ENCODE peak calls at places on chromosomes 7 and 10, in ten cellular contexts. One of them, this sample, is unnamed.

GRCh38 chr10:59688921-59689351 is 20.7 kb downstream of the SLC16A9 start:
- DNase-seq in fibroblast of lung: no peak
- DNase-seq in colonic mucosa: peak; percentile 50
- DNase-seq in PC-9: no peak
- DNase-seq in tibial artery: no peak
- DNase-seq in trophoblast cell: no peak
- DNase-seq in transverse colon: peak; percentile 56
- DNase-seq in lower lobe of right lung: no peak
- DNase-seq in stomach: no peak
- DNase-seq in adrenal gland: no peak
- DNase-seq in this sample: no peak

GRCh38 chr10:48604408-48605263 is at the start of gene ARHGAP22:
- DNase-seq in fibroblast of lung: peak; percentile 42
- DNase-seq in colonic mucosa: peak; percentile 58
- DNase-seq in PC-9: peak; percentile 41
- DNase-seq in tibial artery: peak; percentile 65
- DNase-seq in trophoblast cell: peak; percentile 24
- DNase-seq in transverse colon: peak; percentile 29
- DNase-seq in lower lobe of right lung: peak; percentile 56
- DNase-seq in stomach: no peak
- DNase-seq in adrenal gland: peak; percentile 46
- DNase-seq in this sample: peak; percentile 75

GRCh38 chr7:131075406-131075805 is 252.3 kb upstream of the MKLN1 start:
- DNase-seq in fibroblast of lung: no peak
- DNase-seq in colonic mucosa: no peak
- DNase-seq in PC-9: no peak
- DNase-seq in tibial artery: no peak
- DNase-seq in trophoblast cell: no peak
- DNase-seq in transverse colon: no peak
- DNase-seq in lower lobe of right lung: no peak
- DNase-seq in stomach: no peak
- DNase-seq in adrenal gland: no peak
- DNase-seq in this sample: no peak

GRCh38 chr7:3575753-3576531 is 274.9 kb downstream of the SDK1 start:
- DNase-seq in fibroblast of lung: no peak
- DNase-seq in colonic mucosa: peak; percentile 67
- DNase-seq in PC-9: no peak
- DNase-seq in tibial artery: no peak
- DNase-seq in trophoblast cell: no peak
- DNase-seq in transverse colon: peak; percentile 71
- DNase-seq in lower lobe of right lung: no peak
- DNase-seq in stomach: peak; percentile 43
- DNase-seq in adrenal gland: no peak
- DNase-seq in this sample: no peak

GRCh38 chr7:16106300-16106699 is 315.0 kb downstream of the CRPPA start:
- DNase-seq in fibroblast of lung: no peak
- DNase-seq in colonic mucosa: no peak
- DNase-seq in PC-9: no peak
- DNase-seq in tibial artery: no peak
- DNase-seq in trophoblast cell: no peak
- DNase-seq in transverse colon: no peak
- DNase-seq in lower lobe of right lung: no peak
- DNase-seq in stomach: no peak
- DNase-seq in adrenal gland: no peak
- DNase-seq in this sample: no peak

GRCh38 chr10:100969175-100970075 is at the start of gene SEMA4G:
- DNase-seq in fibroblast of lung: peak; percentile 15
- DNase-seq in colonic mucosa: peak; percentile 62
- DNase-seq in PC-9: no peak
- DNase-seq in tibial artery: no peak
- DNase-seq in trophoblast cell: no peak
- DNase-seq in transverse colon: peak; percentile 59
- DNase-seq in lower lobe of right lung: peak; percentile 60
- DNase-seq in stomach: peak; percentile 47
- DNase-seq in adrenal gland: peak; percentile 59
- DNase-seq in this sample: peak; percentile 31

GRCh38 chr7:30735631-30736030 is 16.3 kb upstream of the INMT start:
- DNase-seq in fibroblast of lung: no peak
- DNase-seq in colonic mucosa: no peak
- DNase-seq in PC-9: no peak
- DNase-seq in tibial artery: no peak
- DNase-seq in trophoblast cell: no peak
- DNase-seq in transverse colon: no peak
- DNase-seq in lower lobe of right lung: no peak
- DNase-seq in stomach: no peak
- DNase-seq in adrenal gland: no peak
- DNase-seq in this sample: no peak

GRCh38 chr7:67764312-67764711 is 767.7 kb downstream of the TYW1 start:
- DNase-seq in fibroblast of lung: no peak
- DNase-seq in colonic mucosa: no peak
- DNase-seq in PC-9: no peak
- DNase-seq in tibial artery: no peak
- DNase-seq in trophoblast cell: no peak
- DNase-seq in transverse colon: no peak
- DNase-seq in lower lobe of right lung: no peak
- DNase-seq in stomach: no peak
- DNase-seq in adrenal gland: no peak
- DNase-seq in this sample: no peak

GRCh38 chr7:636396-636795 is 90.1 kb upstream of the DNAAF5 start:
- DNase-seq in fibroblast of lung: peak; percentile 23
- DNase-seq in colonic mucosa: no peak
- DNase-seq in PC-9: no peak
- DNase-seq in tibial artery: no peak
- DNase-seq in trophoblast cell: peak; percentile 43
- DNase-seq in transverse colon: no peak
- DNase-seq in lower lobe of right lung: no peak
- DNase-seq in stomach: peak; percentile 59
- DNase-seq in adrenal gland: peak; percentile 30
- DNase-seq in this sample: no peak

GRCh38 chr10:80070068-80070467 is 8.4 kb upstream of the TMEM254 start:
- DNase-seq in fibroblast of lung: no peak
- DNase-seq in colonic mucosa: no peak
- DNase-seq in PC-9: no peak
- DNase-seq in tibial artery: no peak
- DNase-seq in trophoblast cell: no peak
- DNase-seq in transverse colon: no peak
- DNase-seq in lower lobe of right lung: no peak
- DNase-seq in stomach: no peak
- DNase-seq in adrenal gland: no peak
- DNase-seq in this sample: no peak

GRCh38 chr7:78020131-78020873 is 221.7 kb downstream of the PHTF2 start:
- DNase-seq in fibroblast of lung: peak; percentile 77
- DNase-seq in colonic mucosa: peak; percentile 79
- DNase-seq in PC-9: peak; percentile 52
- DNase-seq in tibial artery: peak; percentile 66
- DNase-seq in trophoblast cell: peak; percentile 63
- DNase-seq in transverse colon: peak; percentile 63
- DNase-seq in lower lobe of right lung: no peak
- DNase-seq in stomach: peak; percentile 61
- DNase-seq in adrenal gland: peak; percentile 82
- DNase-seq in this sample: no peak

GRCh38 chr10:131280101-131280500 is 31.4 kb downstream of the TCERG1L start:
- DNase-seq in fibroblast of lung: no peak
- DNase-seq in colonic mucosa: no peak
- DNase-seq in PC-9: no peak
- DNase-seq in tibial artery: no peak
- DNase-seq in trophoblast cell: no peak
- DNase-seq in transverse colon: no peak
- DNase-seq in lower lobe of right lung: no peak
- DNase-seq in stomach: no peak
- DNase-seq in adrenal gland: no peak
- DNase-seq in this sample: no peak

GRCh38 chr10:133476641-133476990 is 22.9 kb downstream of the SCART1 start:
- DNase-seq in fibroblast of lung: no peak
- DNase-seq in colonic mucosa: no peak
- DNase-seq in PC-9: no peak
- DNase-seq in tibial artery: no peak
- DNase-seq in trophoblast cell: no peak
- DNase-seq in transverse colon: no peak
- DNase-seq in lower lobe of right lung: no peak
- DNase-seq in stomach: no peak
- DNase-seq in adrenal gland: no peak
- DNase-seq in this sample: no peak

DNA sequence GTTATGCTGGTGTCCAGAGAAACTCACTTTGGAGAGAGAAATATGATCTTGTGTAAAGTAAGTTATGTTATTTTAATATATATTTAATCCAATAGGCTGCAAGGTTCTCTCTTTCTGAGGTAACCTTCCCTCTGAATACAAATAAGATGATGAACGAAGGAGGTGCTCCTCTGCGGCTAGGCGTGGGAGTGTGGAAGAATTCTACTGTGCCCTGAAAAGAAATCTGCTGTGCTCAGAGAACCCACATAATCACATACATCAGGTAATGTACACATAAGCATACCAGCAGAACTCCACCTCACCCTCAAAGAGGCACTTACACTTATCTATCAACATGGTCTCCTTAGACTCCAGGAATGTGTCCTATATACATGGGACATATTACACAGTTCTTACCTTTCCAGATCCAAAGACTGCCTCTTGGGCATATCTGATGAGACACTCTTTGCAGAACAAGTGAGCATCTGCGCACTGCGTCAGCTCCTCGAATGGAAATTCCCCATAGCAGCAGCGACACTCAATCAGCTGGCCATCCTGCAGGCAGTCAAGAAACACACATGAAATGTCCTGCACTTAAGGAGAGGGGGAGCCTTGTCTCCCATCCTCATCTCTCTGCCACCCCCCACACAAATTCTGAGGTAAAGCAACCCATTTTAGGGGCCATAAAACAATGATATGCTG is 66.7 kb downstream of the RNF216 start:
- DNase-seq in fibroblast of lung: no peak
- DNase-seq in colonic mucosa: no peak
- DNase-seq in PC-9: no peak
- DNase-seq in tibial artery: no peak
- DNase-seq in trophoblast cell: no peak
- DNase-seq in transverse colon: no peak
- DNase-seq in lower lobe of right lung: no peak
- DNase-seq in stomach: no peak
- DNase-seq in adrenal gland: no peak
- DNase-seq in this sample: no peak
- H3K36me3 ChIP-seq in fibroblast of lung: peaks cover 6% of the 10 kb centered on the region
- H3K36me3 ChIP-seq in colonic mucosa: peaks cover 6% of the 10 kb centered on the region
- H3K36me3 ChIP-seq in PC-9: peaks cover 10% of the 10 kb centered on the region
- H3K36me3 ChIP-seq in tibial artery: peaks cover 98% of the 10 kb centered on the region
- H3K36me3 ChIP-seq in trophoblast cell: peaks cover 30% of the 10 kb centered on the region
- H3K36me3 ChIP-seq in transverse colon: peaks cover 45% of the 10 kb centered on the region
- H3K36me3 ChIP-seq in lower lobe of right lung: peaks cover 85% of the 10 kb centered on the region
- H3K36me3 ChIP-seq in stomach: peaks cover 59% of the 10 kb centered on the region
- H3K36me3 ChIP-seq in adrenal gland: no peaks in the 10 kb centered on the region
- H3K36me3 ChIP-seq in this sample: peaks cover 93% of the 10 kb centered on the region

DNA sequence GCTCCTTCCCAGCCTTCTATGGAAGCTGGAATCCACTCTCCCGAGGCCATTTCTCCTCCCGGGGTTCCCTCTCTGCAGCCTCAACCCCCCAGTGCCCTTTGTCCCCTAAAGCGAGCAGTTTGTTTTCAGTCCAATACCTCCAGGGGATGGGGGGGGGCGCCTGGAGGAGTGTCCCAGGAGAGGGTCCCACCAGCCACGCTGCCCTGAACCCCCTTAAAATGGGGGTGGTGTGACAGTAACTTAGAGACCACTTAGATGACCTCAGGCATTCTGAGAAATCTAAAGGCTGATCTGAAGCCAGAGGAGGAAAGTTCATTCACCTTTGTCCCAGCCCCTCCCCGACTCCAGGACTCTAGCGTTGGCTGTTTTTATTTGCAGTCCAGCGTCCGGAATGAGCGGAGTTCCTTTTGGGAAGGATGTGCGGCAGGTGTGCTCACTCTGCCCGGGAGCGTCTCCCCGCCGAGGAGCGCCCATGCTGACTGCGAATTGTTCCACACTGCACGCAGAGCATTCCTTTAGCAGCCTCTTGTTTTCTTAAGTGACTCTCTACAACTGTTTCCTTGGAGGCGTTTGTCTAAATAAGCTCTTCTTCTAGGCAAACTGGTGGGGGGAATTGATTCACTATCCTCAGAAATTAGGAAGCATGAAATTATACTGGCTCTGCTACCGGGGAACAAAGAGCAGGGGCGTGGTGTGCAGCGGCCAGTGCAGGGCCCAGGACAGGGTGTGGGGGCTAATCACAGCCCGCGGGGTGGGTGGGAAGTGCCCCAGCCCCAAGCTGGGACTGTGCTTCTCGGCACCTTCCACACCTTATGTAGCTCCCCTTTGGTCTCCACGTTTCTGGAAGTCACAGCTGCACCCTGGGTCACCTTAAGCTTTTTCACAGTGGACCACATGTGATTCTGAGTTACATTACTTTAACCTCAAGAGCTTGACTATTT is 46.3 kb downstream of the SYPL1 start:
- DNase-seq in fibroblast of lung: peak; percentile 46
- DNase-seq in colonic mucosa: peak; percentile 84
- DNase-seq in PC-9: peak; percentile 60
- DNase-seq in tibial artery: no peak
- DNase-seq in trophoblast cell: peak; percentile 35
- DNase-seq in transverse colon: peak; percentile 61
- DNase-seq in lower lobe of right lung: no peak
- DNase-seq in stomach: peak; percentile 54
- DNase-seq in adrenal gland: peak; percentile 59
- DNase-seq in this sample: no peak
- H3K4me1 ChIP-seq in fibroblast of lung: peaks cover 8% of the 10 kb centered on the region
- H3K4me1 ChIP-seq in colonic mucosa: peaks cover 11% of the 10 kb centered on the region
- H3K4me1 ChIP-seq in PC-9: peaks cover 87% of the 10 kb centered on the region
- H3K4me1 ChIP-seq in tibial artery: peaks cover 4% of the 10 kb centered on the region
- H3K4me1 ChIP-seq in trophoblast cell: peaks cover 14% of the 10 kb centered on the region
- H3K4me1 ChIP-seq in transverse colon: peaks cover 67% of the 10 kb centered on the region
- H3K4me1 ChIP-seq in lower lobe of right lung: peaks cover 33% of the 10 kb centered on the region
- H3K4me1 ChIP-seq in stomach: peaks cover 78% of the 10 kb centered on the region
- H3K4me1 ChIP-seq in adrenal gland: peaks cover 23% of the 10 kb centered on the region
- H3K4me1 ChIP-seq in this sample: peaks cover 60% of the 10 kb centered on the region

DNA sequence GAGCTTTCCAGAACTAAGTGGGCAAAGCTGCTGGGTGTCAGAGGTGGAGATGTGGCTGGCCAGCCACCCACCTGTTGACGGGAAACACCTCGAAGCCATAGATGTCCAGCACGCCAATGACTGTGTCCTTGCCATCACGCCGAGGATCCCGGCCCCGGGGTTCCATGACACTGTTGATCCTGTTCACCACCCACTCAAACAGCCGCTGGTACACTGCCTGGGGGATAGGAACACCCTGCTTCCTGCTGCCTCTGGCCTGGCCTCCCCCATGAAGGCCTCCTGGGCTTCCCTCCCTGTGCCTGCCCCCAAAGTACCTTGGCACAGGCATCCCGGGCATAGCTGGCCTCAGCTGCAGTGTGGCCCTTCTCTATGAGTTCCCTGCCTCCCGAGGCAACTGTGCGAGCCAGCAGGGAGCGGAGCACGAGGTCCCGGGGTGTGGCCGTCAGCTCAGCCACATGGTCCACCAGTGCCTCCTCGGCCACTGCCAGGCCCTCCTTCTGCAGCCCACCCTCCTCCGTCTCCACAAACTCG is 8.2 kb downstream of the MYO1G start:
- DNase-seq in fibroblast of lung: no peak
- DNase-seq in colonic mucosa: no peak
- DNase-seq in PC-9: no peak
- DNase-seq in tibial artery: no peak
- DNase-seq in trophoblast cell: no peak
- DNase-seq in transverse colon: no peak
- DNase-seq in lower lobe of right lung: no peak
- DNase-seq in stomach: no peak
- DNase-seq in adrenal gland: no peak
- DNase-seq in this sample: no peak
- H3K36me3 ChIP-seq in fibroblast of lung: no peaks in the 10 kb centered on the region
- H3K36me3 ChIP-seq in colonic mucosa: no peaks in the 10 kb centered on the region
- H3K36me3 ChIP-seq in PC-9: no peaks in the 10 kb centered on the region
- H3K36me3 ChIP-seq in tibial artery: peaks cover 12% of the 10 kb centered on the region
- H3K36me3 ChIP-seq in trophoblast cell: no peaks in the 10 kb centered on the region
- H3K36me3 ChIP-seq in transverse colon: no peaks in the 10 kb centered on the region
- H3K36me3 ChIP-seq in lower lobe of right lung: peaks cover 25% of the 10 kb centered on the region
- H3K36me3 ChIP-seq in stomach: no peaks in the 10 kb centered on the region
- H3K36me3 ChIP-seq in adrenal gland: no peaks in the 10 kb centered on the region
- H3K36me3 ChIP-seq in this sample: no peaks in the 10 kb centered on the region

GRCh38 chr7:103934508-103934907 is 55.0 kb downstream of the RELN start:
- DNase-seq in fibroblast of lung: no peak
- DNase-seq in colonic mucosa: no peak
- DNase-seq in PC-9: no peak
- DNase-seq in tibial artery: no peak
- DNase-seq in trophoblast cell: no peak
- DNase-seq in transverse colon: no peak
- DNase-seq in lower lobe of right lung: no peak
- DNase-seq in stomach: no peak
- DNase-seq in adrenal gland: no peak
- DNase-seq in this sample: no peak
- H3K4me1 ChIP-seq in fibroblast of lung: no peaks in the 10 kb centered on the region
- H3K4me1 ChIP-seq in colonic mucosa: no peaks in the 10 kb centered on the region
- H3K4me1 ChIP-seq in PC-9: no peaks in the 10 kb centered on the region
- H3K4me1 ChIP-seq in tibial artery: no peaks in the 10 kb centered on the region
- H3K4me1 ChIP-seq in trophoblast cell: no peaks in the 10 kb centered on the region
- H3K4me1 ChIP-seq in transverse colon: no peaks in the 10 kb centered on the region
- H3K4me1 ChIP-seq in lower lobe of right lung: no peaks in the 10 kb centered on the region
- H3K4me1 ChIP-seq in stomach: no peaks in the 10 kb centered on the region
- H3K4me1 ChIP-seq in adrenal gland: no peaks in the 10 kb centered on the region
- H3K4me1 ChIP-seq in this sample: no peaks in the 10 kb centered on the region

This sample was measured in left ventricle myocardium inferior.